ENCODE peak calls at places on chromosomes 16 and 17, in nine cellular contexts. S is lung, C is fibroblast of lung, D is ovary, M is right lobe of liver, U is colonic mucosa, Z is MM.1S, K is PC-9, R is neural progenitor cell. Y is an unnamed sample. For H3K4me1, the result is how much of the 10 kb centered on the place peaks cover.

GRCh38 chr17:33520404-33521032 is 227.4 kb upstream of the ASIC2 start:
- DNase-seq in S (no peak), C (peak), D (no peak), M (no peak), U (peak), Z (peak), K (peak), R (peak), Y (peak)

GRCh38 chr17:4833941-4834501 is 881 bp downstream of the MINK1 start:
- DNase-seq in S (no peak), C (peak), D (peak), M (no peak), U (peak), Z (no peak), K (peak), R (peak), Y (peak)

GRCh38 chr16:23137256-23137655 is 12.0 kb downstream of the USP31 start:
- DNase-seq in S (no peak), C (no peak), D (no peak), M (no peak), U (no peak), Z (no peak), K (no peak), R (no peak), Y (no peak)

GRCh38 chr17:77496401-77496801 is 355.6 kb downstream of the SEC14L1 start:
- DNase-seq in S (no peak), C (no peak), D (no peak), M (peak), U (no peak), Z (no peak), K (no peak), R (no peak), Y (no peak)

GRCh38 chr16:17345043-17345442 is 125.7 kb downstream of the XYLT1 start:
- DNase-seq in S (peak), C (peak), D (no peak), M (no peak), U (no peak), Z (no peak), K (no peak), R (no peak), Y (peak)

GRCh38 chr16:180101-180920 is at the start of gene HBQ1:
- DNase-seq in S (no peak), C (no peak), D (peak), M (no peak), U (no peak), Z (no peak), K (no peak), R (peak), Y (no peak)

GRCh38 chr17:67068999-67069398 is 24.6 kb downstream of the CACNG1 start:
- DNase-seq in S (no peak), C (peak), D (no peak), M (no peak), U (no peak), Z (no peak), K (no peak), R (no peak), Y (no peak)

GRCh38 chr17:63429766-63430165 is 16.3 kb downstream of the CYB561 start:
- DNase-seq in S (no peak), C (no peak), D (no peak), M (no peak), U (no peak), Z (no peak), K (no peak), R (no peak), Y (no peak)

GRCh38 chr17:75876190-75876937 is 2.0 kb downstream of the TRIM47 start:
- DNase-seq in S (peak), C (no peak), D (no peak), M (peak), U (peak), Z (peak), K (no peak), R (peak), Y (no peak)

GRCh38 chr17:50023520-50023919 is 28.5 kb upstream of the DLX3 start:
- DNase-seq in S (no peak), C (no peak), D (no peak), M (no peak), U (no peak), Z (no peak), K (no peak), R (no peak), Y (no peak)

GRCh38 chr16:70736454-70737376 is 50.9 kb upstream of the MTSS2 start:
- DNase-seq in S (no peak), C (peak), D (no peak), M (no peak), U (no peak), Z (no peak), K (no peak), R (peak), Y (no peak)

GRCh38 chr17:28643979-28644781 is 778 bp downstream of the BLTP2 start:
- DNase-seq in S (peak), C (peak), D (no peak), M (peak), U (peak), Z (peak), K (peak), R (peak), Y (no peak)

GRCh38 chr16:81873843-81874752 is 95.0 kb downstream of the PLCG2 start:
- DNase-seq in S (peak), C (peak), D (no peak), M (no peak), U (peak), Z (peak), K (peak), R (peak), Y (peak)

GRCh38 chr17:54903375-54903774 is 2.7 kb downstream of the TOM1L1 start:
- DNase-seq in S (peak), C (peak), D (peak), M (peak), U (no peak), Z (no peak), K (no peak), R (no peak), Y (no peak)

GRCh38 chr17:17741346-17742023 is 60.2 kb downstream of the RAI1 start:
- DNase-seq in S (no peak), C (peak), D (peak), M (no peak), U (no peak), Z (no peak), K (no peak), R (peak), Y (no peak)

GRCh38 chr17:58254803-58255202 is 16.4 kb downstream of the LPO start:
- DNase-seq in S (no peak), C (no peak), D (no peak), M (no peak), U (no peak), Z (no peak), K (no peak), R (no peak), Y (no peak)

GRCh38 chr16:55543470-55543869 is 23.0 kb upstream of the CAPNS2 start:
- DNase-seq in S (no peak), C (peak), D (no peak), M (no peak), U (no peak), Z (no peak), K (no peak), R (peak), Y (no peak)

GRCh38 chr17:34261568-34261967 is 6.5 kb downstream of the CCL2 start:
- DNase-seq in S (no peak), C (no peak), D (no peak), M (no peak), U (no peak), Z (peak), K (no peak), R (no peak), Y (no peak)

GRCh38 chr17:57518587-57519118 is 226.4 kb downstream of the CCDC182 start:
- DNase-seq in S (no peak), C (peak), D (no peak), M (no peak), U (no peak), Z (no peak), K (no peak), R (peak), Y (no peak)

GRCh38 chr17:37212184-37212583 is 163.6 kb upstream of the C17orf78 start:
- DNase-seq in S (no peak), C (peak), D (no peak), M (no peak), U (no peak), Z (no peak), K (no peak), R (peak), Y (no peak)

GRCh38 chr16:89031715-89032659 is 55.0 kb upstream of the CBFA2T3 start:
- DNase-seq in S (peak), C (no peak), D (no peak), M (peak), U (peak), Z (peak), K (no peak), R (no peak), Y (peak)

GRCh38 chr16:88957887-88958577 is 19.0 kb downstream of the CBFA2T3 start:
- DNase-seq in S (no peak), C (no peak), D (no peak), M (no peak), U (no peak), Z (no peak), K (no peak), R (no peak), Y (no peak)

GRCh38 chr17:78774956-78775571 is 7.0 kb downstream of the CYTH1 start:
- DNase-seq in S (no peak), C (no peak), D (no peak), M (peak), U (no peak), Z (peak), K (no peak), R (no peak), Y (no peak)

GRCh38 chr17:74211929-74212261 is 1.5 kb upstream of the TTYH2 start:
- DNase-seq in S (no peak), C (peak), D (no peak), M (no peak), U (no peak), Z (no peak), K (no peak), R (no peak), Y (no peak)

GRCh38 chr17:19752216-19753048 is 4.3 kb upstream of the ALDH3A1 start:
- DNase-seq in S (no peak), C (no peak), D (peak), M (no peak), U (no peak), Z (no peak), K (peak), R (no peak), Y (no peak)

GRCh38 chr17:8380049-8380448 is 2.9 kb downstream of the RPL26 start:
- DNase-seq in S (no peak), C (no peak), D (no peak), M (no peak), U (no peak), Z (no peak), K (no peak), R (no peak), Y (no peak)

GRCh38 chr17:42405963-42406495 is 17.0 kb downstream of the CAVIN1 start:
- DNase-seq in S (peak), C (peak), D (peak), M (peak), U (peak), Z (peak), K (peak), R (peak), Y (peak)

GRCh38 chr16:70695351-70696070 is 9.7 kb upstream of the MTSS2 start:
- DNase-seq in S (peak), C (no peak), D (no peak), M (peak), U (peak), Z (no peak), K (peak), R (peak), Y (no peak)

GRCh38 chr17:17994271-17994670 is 21.6 kb downstream of the DRC3 start:
- DNase-seq in S (no peak), C (peak), D (peak), M (no peak), U (no peak), Z (no peak), K (no peak), R (peak), Y (no peak)

GRCh38 chr16:11238272-11239202 is 17.5 kb downstream of the SOCS1 start:
- DNase-seq in S (no peak), C (no peak), D (no peak), M (no peak), U (no peak), Z (no peak), K (no peak), R (no peak), Y (no peak)

GRCh38 chr17:82845163-82845807 is 5.5 kb upstream of the ZNF750 start:
- DNase-seq in S (peak), C (peak), D (no peak), M (peak), U (no peak), Z (no peak), K (no peak), R (no peak), Y (peak)

GRCh38 chr17:58575511-58575910 is 61.1 kb upstream of the MTMR4 start:
- DNase-seq in S (no peak), C (peak), D (no peak), M (no peak), U (no peak), Z (no peak), K (peak), R (no peak), Y (no peak)

GRCh38 chr17:1793447-1793806 is 31.6 kb downstream of the SERPINF1 start:
- DNase-seq in S (no peak), C (no peak), D (no peak), M (peak), U (no peak), Z (no peak), K (no peak), R (peak), Y (no peak)

GRCh38 chr16:66562986-66563385 is 3.3 kb upstream of the CMTM1 start:
- DNase-seq in S (no peak), C (no peak), D (no peak), M (no peak), U (no peak), Z (no peak), K (no peak), R (no peak), Y (no peak)
- H3K4me1 ChIP-seq in S (under half), C (under half), D (under half), M (under half), U (under half), Z (under half), K (under half), R (under half), Y (under half)

GRCh38 chr16:47565454-47565853 is 104.3 kb downstream of the PHKB start:
- DNase-seq in S (peak), C (peak), D (no peak), M (no peak), U (peak), Z (no peak), K (no peak), R (no peak), Y (peak)

GRCh38 chr16:47567321-47567720 is 106.2 kb downstream of the PHKB start:
- DNase-seq in S (no peak), C (no peak), D (no peak), M (no peak), U (no peak), Z (no peak), K (no peak), R (no peak), Y (no peak)

GRCh38 chr16:47571049-47571448 is 109.9 kb downstream of the PHKB start:
- DNase-seq in S (no peak), C (no peak), D (no peak), M (no peak), U (no peak), Z (no peak), K (no peak), R (no peak), Y (no peak)

GRCh38 chr16:47571711-47572110 is 110.6 kb downstream of the PHKB start:
- DNase-seq in S (no peak), C (no peak), D (no peak), M (no peak), U (no peak), Z (no peak), K (no peak), R (no peak), Y (no peak)

DNA sequence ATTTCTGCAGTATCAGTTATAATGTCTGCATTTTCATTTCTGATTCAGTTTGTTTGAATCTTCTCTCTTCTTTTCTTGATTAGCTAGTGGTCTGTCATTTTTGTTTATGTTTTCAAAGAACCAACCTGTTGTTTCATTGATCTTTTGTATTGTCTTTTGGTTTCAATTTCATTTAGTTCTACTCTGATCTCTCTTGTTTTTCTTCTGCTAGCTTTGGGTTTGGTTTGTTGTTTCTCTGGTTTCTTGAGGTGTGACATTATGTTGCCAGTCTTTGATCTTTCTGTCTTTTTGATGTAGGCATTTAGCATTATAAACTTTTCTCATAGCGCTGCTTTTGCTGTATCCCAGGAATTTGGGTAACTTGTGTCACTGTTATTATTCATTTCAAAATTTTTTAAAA is 107.2 kb downstream of the PHKB start:
- DNase-seq in S (no peak), C (no peak), D (no peak), M (no peak), U (no peak), Z (no peak), K (no peak), R (no peak), Y (no peak)
- H3K27ac ChIP-seq in S (no peak), C (no peak), D (no peak), M (no peak), U (no peak), Z (peak), K (no peak), R (no peak), Y (no peak)

GRCh38 chr16:58121132-58121531 is 8.0 kb downstream of the CFAP20 start:
- DNase-seq in S (no peak), C (no peak), D (no peak), M (no peak), U (peak), Z (no peak), K (no peak), R (no peak), Y (no peak)

GRCh38 chr16:58118801-58119508 is 10.2 kb downstream of the CFAP20 start:
- DNase-seq in S (no peak), C (no peak), D (no peak), M (no peak), U (no peak), Z (no peak), K (no peak), R (no peak), Y (no peak)

GRCh38 chr16:58116529-58116928 is 12.7 kb downstream of the CFAP20 start:
- DNase-seq in S (no peak), C (no peak), D (no peak), M (no peak), U (no peak), Z (no peak), K (no peak), R (no peak), Y (no peak)

GRCh38 chr16:58119509-58119845 is 9.7 kb downstream of the CFAP20 start:
- DNase-seq in S (no peak), C (no peak), D (no peak), M (no peak), U (no peak), Z (no peak), K (no peak), R (no peak), Y (no peak)

DNA sequence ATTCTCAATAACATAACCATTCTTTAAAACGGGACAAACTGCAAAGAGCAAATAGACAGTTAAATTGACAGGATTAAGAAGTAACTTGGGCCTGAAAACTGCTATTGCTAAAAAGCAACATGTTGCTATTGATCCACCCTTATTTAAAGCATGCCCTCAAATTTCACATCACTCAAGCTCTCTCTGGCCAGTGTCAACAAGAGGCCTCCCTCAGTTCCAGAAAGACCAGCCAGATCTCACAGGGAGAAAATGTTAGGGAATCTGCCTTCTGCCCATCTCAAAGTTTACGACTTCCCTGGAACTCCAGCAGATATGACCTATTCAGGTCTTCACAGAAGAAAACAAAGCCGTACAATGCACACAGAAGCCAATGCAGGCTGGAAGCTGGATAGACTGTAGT is 9.0 kb downstream of the CFAP20 start:
- DNase-seq in S (no peak), C (no peak), D (no peak), M (no peak), U (no peak), Z (no peak), K (no peak), R (no peak), Y (no peak)
- H3K4me1 ChIP-seq in S (under half), C (under half), D (under half), M (half or more), U (under half), Z (under half), K (under half), R (under half), Y (under half)

GRCh38 chr17:10022416-10022815 is 117.3 kb upstream of the RCVRN start:
- DNase-seq in S (no peak), C (no peak), D (no peak), M (no peak), U (no peak), Z (no peak), K (no peak), R (peak), Y (no peak)

GRCh38 chr17:10025224-10025623 is 120.2 kb upstream of the RCVRN start:
- DNase-seq in S (no peak), C (no peak), D (no peak), M (no peak), U (no peak), Z (no peak), K (no peak), R (no peak), Y (no peak)

GRCh38 chr17:10025976-10026785 is 121.1 kb upstream of the RCVRN start:
- DNase-seq in S (no peak), C (no peak), D (no peak), M (no peak), U (no peak), Z (no peak), K (no peak), R (peak), Y (no peak)

GRCh38 chr17:10029129-10029528 is 124.1 kb upstream of the RCVRN start:
- DNase-seq in S (no peak), C (no peak), D (no peak), M (no peak), U (no peak), Z (no peak), K (no peak), R (no peak), Y (no peak)

GRCh38 chr17:10026786-10027046 is 121.6 kb upstream of the RCVRN start:
- DNase-seq in S (no peak), C (no peak), D (no peak), M (no peak), U (no peak), Z (no peak), K (no peak), R (no peak), Y (no peak)
- H3K27ac ChIP-seq in S (no peak), C (no peak), D (no peak), M (no peak), U (no peak), Z (no peak), K (no peak), R (no peak), Y (no peak)

GRCh38 chr17:12050646-12051225 is 30.1 kb downstream of the MAP2K4 start:
- DNase-seq in S (no peak), C (no peak), D (no peak), M (no peak), U (no peak), Z (no peak), K (no peak), R (no peak), Y (no peak)
- H3K4me1 ChIP-seq in S (under half), C (under half), D (under half), M (under half), U (under half), Z (under half), K (under half), R (under half), Y (under half)

DNA sequence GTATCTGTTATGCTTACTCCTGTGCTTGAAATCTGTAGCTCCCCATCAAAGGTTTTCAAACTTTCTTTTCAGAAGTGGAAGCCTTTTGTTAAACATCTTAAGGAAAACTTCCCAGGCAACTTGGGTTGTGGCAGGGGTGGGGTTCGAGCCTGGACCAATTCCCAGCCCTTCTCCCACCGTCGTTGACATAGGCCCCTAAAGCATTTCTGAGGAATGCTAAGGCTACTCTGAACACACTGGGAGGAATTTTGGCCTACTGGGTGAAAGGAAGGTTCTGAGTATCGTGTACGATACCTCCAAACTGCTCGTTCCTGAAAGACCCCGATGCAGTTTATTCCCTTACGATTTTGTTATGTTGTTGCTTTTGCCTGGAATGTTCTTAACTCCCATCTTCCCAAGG is 56.1 kb upstream of the PMFBP1 start:
- DNase-seq in S (no peak), C (no peak), D (no peak), M (no peak), U (no peak), Z (no peak), K (no peak), R (no peak), Y (no peak)
- H3K27ac ChIP-seq in S (no peak), C (no peak), D (no peak), M (no peak), U (no peak), Z (no peak), K (no peak), R (no peak), Y (no peak)

GRCh38 chr16:72997141-72997542 is 50.8 kb downstream of the ZFHX3 start:
- DNase-seq in S (peak), C (peak), D (no peak), M (no peak), U (peak), Z (no peak), K (peak), R (no peak), Y (peak)
- H3K4me1 ChIP-seq in S (under half), C (under half), D (under half), M (under half), U (under half), Z (under half), K (half or more), R (under half), Y (half or more)

GRCh38 chr16:57192146-57192545 is 6.0 kb downstream of the RSPRY1 start:
- DNase-seq in S (no peak), C (peak), D (no peak), M (no peak), U (no peak), Z (no peak), K (no peak), R (no peak), Y (no peak)
- H3K27ac ChIP-seq in S (no peak), C (peak), D (no peak), M (no peak), U (no peak), Z (no peak), K (no peak), R (no peak), Y (no peak)

GRCh38 chr16:67644038-67644437 is 906 bp upstream of the CARMIL2 start:
- DNase-seq in S (no peak), C (no peak), D (no peak), M (no peak), U (no peak), Z (no peak), K (no peak), R (no peak), Y (no peak)
- H3K4me1 ChIP-seq in S (under half), C (under half), D (under half), M (under half), U (under half), Z (under half), K (under half), R (under half), Y (under half)

Y was measured in tibial artery.